ENCODE peak calls at places on chromosome 2, in six cellular contexts. Z, K, U, N, J and D are unnamed samples.

GRCh38 chr2:226031078-226031937 is 631.8 kb downstream of the NYAP2 start:
- DNase-seq in K (peak; percentile 31), Z (peak; percentile 73), N (peak; percentile 87), U (no peak), J (peak; percentile 93), D (peak; percentile 71)

GRCh38 chr2:72135921-72136320 is 11.7 kb downstream of the CYP26B1 start:
- DNase-seq in J (no peak), N (no peak), K (no peak), U (no peak), Z (no peak), D (no peak)

GRCh38 chr2:6184532-6185302 is 492.5 kb downstream of the SOX11 start:
- DNase-seq in N (peak; percentile 13), U (no peak), K (no peak), J (peak; percentile 49), Z (no peak), D (no peak)

GRCh38 chr2:127415593-127416485 is 2.4 kb upstream of the PROC start:
- DNase-seq in J (peak; percentile 90), U (peak; percentile 86), K (peak; percentile 82), N (peak; percentile 84), Z (no peak), D (no peak)

GRCh38 chr2:160918909-160919503 is 241.2 kb upstream of the TANK start:
- DNase-seq in K (peak; percentile 77), J (peak; percentile 82), N (no peak), U (peak; percentile 71), Z (no peak), D (no peak)

GRCh38 chr2:36355157-36355889 is at the start of gene CRIM1:
- DNase-seq in N (peak; percentile 97), K (peak; percentile 92), Z (peak; percentile 94), U (no peak), J (peak; percentile 95), D (peak; percentile 89)

GRCh38 chr2:164014068-164014577 is 278.3 kb upstream of the FIGN start:
- DNase-seq in J (peak; percentile 53), K (no peak), Z (no peak), U (no peak), N (peak; percentile 18), D (no peak)

GRCh38 chr2:30422437-30422805 is 24.6 kb upstream of the LCLAT1 start:
- DNase-seq in K (peak; percentile 68), U (no peak), J (no peak), N (no peak), Z (peak; percentile 78), D (peak; percentile 56)

GRCh38 chr2:10447300-10448207 is 573 bp downstream of the ODC1 start:
- DNase-seq in N (no peak), K (peak; percentile 65), Z (peak; percentile 69), U (peak; percentile 75), J (peak; percentile 38), D (no peak)

GRCh38 chr2:29182920-29183319 is 67.7 kb downstream of the CLIP4 start:
- DNase-seq in U (no peak), J (no peak), N (no peak), Z (no peak), K (no peak), D (no peak)

GRCh38 chr2:650343-651310 is 26.6 kb downstream of the TMEM18 start:
- DNase-seq in J (no peak), Z (peak; percentile 86), K (no peak), N (peak; percentile 62), U (no peak), D (no peak)

GRCh38 chr2:74290466-74291216 is 52.6 kb downstream of the SLC4A5 start:
- DNase-seq in Z (no peak), U (peak; percentile 81), K (peak; percentile 44), N (no peak), J (no peak), D (no peak)

GRCh38 chr2:136243638-136244557 is 125.9 kb upstream of the CXCR4 start:
- DNase-seq in U (no peak), K (no peak), Z (no peak), J (no peak), N (peak; percentile 59), D (no peak)

GRCh38 chr2:187916799-187917198 is 362.6 kb upstream of the TFPI start:
- DNase-seq in J (no peak), Z (no peak), K (no peak), N (no peak), U (no peak), D (no peak)

GRCh38 chr2:160332318-160332717 is 132.2 kb upstream of the ITGB6 start:
- DNase-seq in U (no peak), J (no peak), Z (no peak), K (no peak), N (peak; percentile 29), D (no peak)

GRCh38 chr2:101706819-101707177 is 9.3 kb downstream of the MAP4K4 start:
- DNase-seq in Z (no peak), U (no peak), J (no peak), N (no peak), K (no peak), D (no peak)

GRCh38 chr2:236936446-236936940 is 149.2 kb upstream of the COPS8 start:
- DNase-seq in K (no peak), Z (no peak), N (no peak), U (no peak), J (no peak), D (no peak)

DNA sequence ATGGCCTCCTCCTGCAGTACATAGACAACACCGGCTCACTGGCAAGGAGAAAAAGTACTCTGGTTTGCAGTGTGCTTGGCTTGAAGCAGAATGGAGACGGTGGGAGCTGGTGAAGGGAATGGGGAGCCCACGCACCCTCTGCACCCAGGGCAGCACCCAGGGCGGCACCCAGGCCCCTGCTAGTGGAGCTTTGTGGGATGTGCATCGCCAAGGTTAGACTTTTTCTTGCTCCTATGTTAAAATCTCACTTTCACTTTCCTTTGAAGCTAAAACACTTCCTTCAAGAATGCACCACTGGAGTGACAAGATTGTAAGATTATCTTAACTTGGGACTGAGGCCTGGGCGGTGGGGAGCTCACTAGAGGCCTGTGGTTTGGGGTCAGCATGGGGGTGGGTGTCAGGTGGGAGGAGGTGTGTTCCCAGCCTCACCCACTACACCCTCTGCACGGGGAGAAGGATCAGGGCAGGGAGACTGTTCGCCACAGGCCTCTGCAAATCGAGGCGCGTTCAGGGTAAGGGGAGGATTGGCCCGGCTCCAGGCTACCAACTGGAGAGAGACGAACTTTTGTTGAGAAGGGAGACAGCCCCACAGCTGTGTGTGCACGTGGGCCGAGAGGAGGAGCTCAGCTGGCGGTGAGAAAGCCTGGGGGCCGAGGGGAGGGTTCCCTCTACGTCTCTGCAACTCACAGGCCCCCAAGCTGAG is 147.5 kb downstream of the KLHL29 start:
- DNase-seq in N (peak; percentile 62), J (no peak), U (no peak), Z (no peak), K (no peak), D (no peak)
- H3K4me3 ChIP-seq in N (no peak overlapping the region), J (no peak overlapping the region), U (no peak overlapping the region), Z (no peak overlapping the region), K (no peak overlapping the region), D (no peak overlapping the region)

GRCh38 chr2:220370764-220371163 is 743.3 kb downstream of the SLC4A3 start:
- DNase-seq in N (no peak), J (no peak), Z (no peak), K (no peak), U (no peak), D (peak; percentile 18)
- H3K9me3 ChIP-seq in N (no peaks in the 10 kb centered on the region), J (no peaks in the 10 kb centered on the region), Z (no peaks in the 10 kb centered on the region), K (no peaks in the 10 kb centered on the region), U (no peaks in the 10 kb centered on the region), D (peaks cover 6% of the 10 kb centered on the region)

DNA sequence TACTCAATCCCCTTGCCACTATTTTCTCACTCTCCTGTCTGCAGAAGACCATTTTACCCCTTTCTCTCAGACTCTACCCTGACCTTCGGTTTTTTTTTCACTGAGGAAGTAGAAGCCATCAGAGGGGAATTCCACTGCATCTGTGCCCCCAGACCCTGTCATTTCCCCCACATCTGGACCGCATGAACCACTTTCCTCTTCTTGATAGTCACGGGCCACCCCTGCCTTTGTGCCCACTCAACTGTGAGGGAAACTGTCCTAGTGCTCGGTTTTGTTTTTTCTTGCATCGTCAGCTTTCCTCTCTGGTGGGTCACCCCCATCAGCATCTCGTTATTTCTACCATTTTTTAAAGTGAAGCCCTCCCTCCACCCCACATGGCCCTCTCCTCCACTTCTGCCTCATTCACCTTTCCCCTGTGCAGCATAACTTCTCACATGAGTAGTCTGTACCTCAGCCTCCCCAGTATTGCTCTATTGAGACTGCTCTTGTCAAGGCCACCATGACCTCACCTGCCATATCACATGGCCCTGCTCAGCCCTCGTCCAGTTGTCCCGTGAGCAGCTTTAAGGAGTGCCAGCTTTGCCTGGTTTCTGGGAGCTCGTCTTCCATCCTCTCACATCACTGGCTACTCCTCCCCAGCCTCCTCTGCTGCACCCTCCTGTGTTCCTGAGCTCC is 32.4 kb downstream of the TMEM87B start:
- DNase-seq in U (no peak), K (no peak), N (no peak), Z (no peak), J (no peak), D (no peak)
- H3K36me3 ChIP-seq in U (peaks cover 53% of the 10 kb centered on the region), K (peaks cover 4% of the 10 kb centered on the region), N (peaks cover 73% of the 10 kb centered on the region), Z (peaks cover 72% of the 10 kb centered on the region), J (no peaks in the 10 kb centered on the region), D (peaks cover 25% of the 10 kb centered on the region)

GRCh38 chr2:186611526-186611925 is 21.7 kb downstream of the ITGAV start:
- DNase-seq in N (no peak), Z (no peak), K (no peak), U (no peak), J (no peak), D (no peak)
- H3K4me3 ChIP-seq in N (no peak overlapping the region), Z (no peak overlapping the region), K (no peak overlapping the region), U (no peak overlapping the region), J (no peak overlapping the region), D (no peak overlapping the region)

GRCh38 chr2:184877909-184878308 is 279.6 kb downstream of the ZNF804A start:
- DNase-seq in N (no peak), Z (no peak), U (no peak), K (no peak), J (no peak), D (no peak)

GRCh38 chr2:184875911-184876310 is 277.6 kb downstream of the ZNF804A start:
- DNase-seq in U (no peak), Z (peak; percentile 61), N (no peak), K (no peak), J (no peak), D (no peak)

GRCh38 chr2:184875212-184875611 is 276.9 kb downstream of the ZNF804A start:
- DNase-seq in U (no peak), J (no peak), Z (no peak), K (no peak), N (no peak), D (no peak)

GRCh38 chr2:184879671-184880070 is 281.3 kb downstream of the ZNF804A start:
- DNase-seq in J (no peak), Z (peak; percentile 40), N (no peak), K (no peak), U (no peak), D (no peak)
- H3K9me3 ChIP-seq in J (no peaks in the 10 kb centered on the region), Z (no peaks in the 10 kb centered on the region), N (no peaks in the 10 kb centered on the region), K (peaks cover 2% of the 10 kb centered on the region), U (peaks cover 13% of the 10 kb centered on the region), D (peaks cover 10% of the 10 kb centered on the region)

DNA sequence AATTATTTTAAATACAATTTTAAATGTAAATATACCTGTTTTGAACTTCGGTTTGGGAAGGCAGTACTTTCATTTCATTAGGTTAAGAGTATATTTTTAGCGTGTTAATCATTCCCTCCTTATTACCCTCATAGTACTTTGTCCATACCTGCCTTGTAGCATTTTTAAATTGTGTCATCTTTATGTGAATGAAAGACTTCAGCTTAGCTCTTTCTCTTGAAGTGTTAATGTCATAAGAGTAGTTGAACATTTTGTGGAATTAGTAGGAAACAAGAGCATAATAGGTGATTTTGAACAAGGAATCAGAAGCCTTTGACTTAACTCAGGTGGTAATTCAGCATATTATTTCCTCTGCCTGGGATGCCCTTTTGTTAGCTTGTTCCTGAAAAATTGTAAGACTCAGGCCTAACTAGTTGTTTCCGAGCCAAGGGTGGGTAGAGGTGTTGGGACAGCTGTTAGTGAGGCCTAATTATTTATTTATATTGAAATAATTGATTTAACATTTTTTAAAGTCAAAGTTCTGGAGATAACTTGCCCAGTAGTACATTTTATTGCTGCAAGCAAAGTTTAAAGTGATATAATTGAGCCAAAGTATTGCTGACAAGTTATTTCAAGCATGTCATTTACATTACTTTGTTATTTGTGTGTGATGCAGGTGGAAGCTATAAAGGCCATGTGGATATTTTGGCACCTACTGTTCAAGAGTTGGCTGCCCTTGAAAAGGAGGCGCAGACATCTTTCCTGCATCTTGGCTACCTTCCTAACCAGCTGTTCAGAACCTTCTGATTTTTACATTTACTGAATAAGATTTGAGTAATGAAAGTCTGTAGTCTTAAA is 38.7 kb downstream of the DDX1 start:
- DNase-seq in N (no peak), K (no peak), J (no peak), U (no peak), Z (no peak), D (no peak)
- H3K36me3 ChIP-seq in N (peaks cover 85% of the 10 kb centered on the region), K (no peaks in the 10 kb centered on the region), J (peaks cover 34% of the 10 kb centered on the region), U (peaks cover 16% of the 10 kb centered on the region), Z (peaks cover 97% of the 10 kb centered on the region), D (peaks cover 81% of the 10 kb centered on the region)